ENCODE peak calls at places on chromosome 22, in seven cellular contexts. N is mesenchymal stem cell, D is fibroblast of villous mesenchyme, U is stromal cell of bone marrow, R is uterus, J is AG04450, S is renal cortical epithelial cell. X is an unnamed sample.
A peak's percentile ranks its signal among the peaks of the same experiment; 100 is the strongest.

GRCh38 chr22:19753090-19753842 is 7.3 kb upstream of the TBX1 start:
- DNase-seq in N (no peak), D (no peak), U (no peak), R (no peak), S (no peak), J (no peak), X (no peak)

GRCh38 chr22:22935546-22936157 is 48.0 kb downstream of the IGLL5 start:
- DNase-seq in N (no peak), U (no peak), R (no peak), S (no peak), J (no peak), D (no peak), X (no peak)

GRCh38 chr22:19766235-19766505 is 5.6 kb downstream of the TBX1 start:
- DNase-seq in U (no peak), D (no peak), R (no peak), J (no peak), N (no peak), S (no peak), X (no peak)

GRCh38 chr22:49046546-49047305 is 780.9 kb downstream of the BRD1 start:
- DNase-seq in R (peak; percentile 43), D (no peak), U (no peak), N (no peak), J (no peak), S (no peak), X (no peak)

GRCh38 chr22:22825213-22825593 is 62.4 kb upstream of the IGLL5 start:
- DNase-seq in R (no peak), S (no peak), D (no peak), J (no peak), N (no peak), U (no peak), X (no peak)

GRCh38 chr22:18035740-18036139 is 11.4 kb upstream of the MICAL3 start:
- DNase-seq in D (no peak), U (no peak), S (peak; percentile 88), N (no peak), R (no peak), J (no peak), X (no peak)

GRCh38 chr22:39301926-39302325 is 17.5 kb downstream of the RPL3 start:
- DNase-seq in D (no peak), R (no peak), J (no peak), U (no peak), N (no peak), S (no peak), X (no peak)

GRCh38 chr22:45007946-45008852 is 1.6 kb downstream of the PHF21B start:
- DNase-seq in J (no peak), D (peak; percentile 20), S (no peak), R (no peak), U (no peak), N (peak; percentile 28), X (no peak)

GRCh38 chr22:47287516-47287915 is 525.1 kb downstream of the TBC1D22A start:
- DNase-seq in R (no peak), N (no peak), U (no peak), J (no peak), D (no peak), S (no peak), X (no peak)

GRCh38 chr22:31185056-31185455 is 25.1 kb downstream of the RNF185 start:
- DNase-seq in N (peak; percentile 33), U (no peak), D (peak; percentile 18), J (no peak), S (no peak), R (no peak), X (no peak)

GRCh38 chr22:43975041-43975440 is 19.8 kb downstream of the SAMM50 start:
- DNase-seq in J (no peak), N (no peak), S (no peak), D (no peak), U (no peak), R (no peak), X (no peak)

GRCh38 chr22:20571531-20572007 is 64.2 kb downstream of the MED15 start:
- DNase-seq in R (peak; percentile 44), U (no peak), J (no peak), D (peak; percentile 45), N (peak; percentile 38), S (no peak), X (peak; percentile 28)

GRCh38 chr22:45034821-45035220 is 25.0 kb upstream of the PHF21B start:
- DNase-seq in R (no peak), J (no peak), N (no peak), U (no peak), S (no peak), D (no peak), X (no peak)

GRCh38 chr22:25747245-25747944 is 5.4 kb downstream of the MYO18B start:
- DNase-seq in U (peak; percentile 90), R (peak; percentile 26), J (peak; percentile 36), S (peak; percentile 91), N (peak; percentile 87), D (peak; percentile 93), X (no peak)

GRCh38 chr22:25360891-25361645 is 141.6 kb downstream of the CRYBB2 start:
- DNase-seq in R (peak; percentile 6), N (no peak), S (no peak), J (no peak), D (no peak), U (no peak), X (no peak)

GRCh38 chr22:42400811-42401547 is 31.2 kb downstream of the NFAM1 start:
- DNase-seq in R (no peak), J (no peak), N (no peak), U (no peak), S (no peak), D (no peak), X (no peak)

GRCh38 chr22:20867179-20868099 is 8.6 kb downstream of the SNAP29 start:
- DNase-seq in D (peak; percentile 89), S (peak; percentile 56), U (peak; percentile 48), N (peak; percentile 82), R (peak; percentile 54), J (no peak), X (no peak)

GRCh38 chr22:28547132-28547842 is 132.4 kb downstream of the TTC28 start:
- DNase-seq in S (no peak), N (peak; percentile 4), J (no peak), U (peak; percentile 54), D (peak; percentile 67), R (no peak), X (no peak)

GRCh38 chr22:20247010-20247505 is 21.1 kb downstream of the RTN4R start:
- DNase-seq in R (no peak), S (peak; percentile 29), U (peak; percentile 22), N (peak; percentile 72), D (peak; percentile 71), J (no peak), X (no peak)

GRCh38 chr22:26502688-26503561 is 9.3 kb downstream of the TFIP11 start:
- DNase-seq in N (peak; percentile 68), U (no peak), J (no peak), D (peak; percentile 59), S (no peak), R (no peak), X (peak; percentile 66)

GRCh38 chr22:47213571-47214230 is 451.3 kb downstream of the TBC1D22A start:
- DNase-seq in S (no peak), U (no peak), R (no peak), D (peak; percentile 1), N (no peak), J (no peak), X (peak; percentile 22)

GRCh38 chr22:46653596-46653995 is 33.4 kb downstream of the GRAMD4 start:
- DNase-seq in U (no peak), J (no peak), D (no peak), S (no peak), N (no peak), R (no peak), X (no peak)

X was measured in T-cell.